ENCODE peak calls at places on chromosomes 1 and 21, in four cellular contexts. One of them, this sample, is unnamed.

GRCh38 chr21:38858429-38859205 is 52.9 kb downstream of the ETS2 start:
- DNase-seq in CD4-positive, alpha-beta memory T cell: no peak
- DNase-seq in AG04450: no peak
- DNase-seq in SJCRH30: no peak
- DNase-seq in this sample: no peak

GRCh38 chr1:32953495-32953894 is 11.1 kb downstream of the RNF19B start:
- DNase-seq in CD4-positive, alpha-beta memory T cell: no peak
- DNase-seq in AG04450: no peak
- DNase-seq in SJCRH30: no peak
- DNase-seq in this sample: peak; percentile 91

GRCh38 chr1:182286761-182287160 is 104.8 kb downstream of the GLUL start:
- DNase-seq in CD4-positive, alpha-beta memory T cell: no peak
- DNase-seq in AG04450: no peak
- DNase-seq in SJCRH30: no peak
- DNase-seq in this sample: no peak

GRCh38 chr1:53057134-53057533 is 4.9 kb upstream of the PODN start:
- DNase-seq in CD4-positive, alpha-beta memory T cell: no peak
- DNase-seq in AG04450: no peak
- DNase-seq in SJCRH30: no peak
- DNase-seq in this sample: no peak

GRCh38 chr1:210264521-210265380 is 32.2 kb downstream of the SERTAD4 start:
- DNase-seq in CD4-positive, alpha-beta memory T cell: no peak
- DNase-seq in AG04450: no peak
- DNase-seq in SJCRH30: no peak
- DNase-seq in this sample: no peak

GRCh38 chr1:231929311-231929710 is 302.7 kb downstream of the DISC1 start:
- DNase-seq in CD4-positive, alpha-beta memory T cell: no peak
- DNase-seq in AG04450: no peak
- DNase-seq in SJCRH30: no peak
- DNase-seq in this sample: peak; percentile 96

GRCh38 chr1:118223426-118223825 is 38.4 kb upstream of the SPAG17 start:
- DNase-seq in CD4-positive, alpha-beta memory T cell: no peak
- DNase-seq in AG04450: no peak
- DNase-seq in SJCRH30: peak; percentile 86
- DNase-seq in this sample: no peak

GRCh38 chr1:21573971-21574458 is 64.8 kb downstream of the ALPL start:
- DNase-seq in CD4-positive, alpha-beta memory T cell: no peak
- DNase-seq in AG04450: no peak
- DNase-seq in SJCRH30: peak; percentile 86
- DNase-seq in this sample: peak; percentile 72

GRCh38 chr1:81998165-81998564 is 197.4 kb downstream of the ADGRL2 start:
- DNase-seq in CD4-positive, alpha-beta memory T cell: no peak
- DNase-seq in AG04450: no peak
- DNase-seq in SJCRH30: no peak
- DNase-seq in this sample: no peak

GRCh38 chr1:227910506-227910905 is 37.2 kb downstream of the WNT9A start:
- DNase-seq in CD4-positive, alpha-beta memory T cell: no peak
- DNase-seq in AG04450: no peak
- DNase-seq in SJCRH30: no peak
- DNase-seq in this sample: no peak

GRCh38 chr21:39184050-39184980 is 1.1 kb upstream of the PSMG1 start:
- DNase-seq in CD4-positive, alpha-beta memory T cell: no peak
- DNase-seq in AG04450: no peak
- DNase-seq in SJCRH30: no peak
- DNase-seq in this sample: no peak

GRCh38 chr1:221035680-221036153 is 156.5 kb downstream of the HLX start:
- DNase-seq in CD4-positive, alpha-beta memory T cell: no peak
- DNase-seq in AG04450: no peak
- DNase-seq in SJCRH30: peak; percentile 46
- DNase-seq in this sample: peak; percentile 74

GRCh38 chr1:186577201-186577600 is 103.0 kb downstream of the PTGS2 start:
- DNase-seq in CD4-positive, alpha-beta memory T cell: no peak
- DNase-seq in AG04450: no peak
- DNase-seq in SJCRH30: no peak
- DNase-seq in this sample: peak; percentile 66

GRCh38 chr21:28089599-28090421 is 902.9 kb downstream of the LTN1 start:
- DNase-seq in CD4-positive, alpha-beta memory T cell: no peak
- DNase-seq in AG04450: no peak
- DNase-seq in SJCRH30: no peak
- DNase-seq in this sample: no peak

GRCh38 chr1:41456847-41457540 is 27.5 kb downstream of the EDN2 start:
- DNase-seq in CD4-positive, alpha-beta memory T cell: no peak
- DNase-seq in AG04450: no peak
- DNase-seq in SJCRH30: no peak
- DNase-seq in this sample: no peak

GRCh38 chr1:24541711-24542346 is 14.1 kb upstream of the NCMAP start:
- DNase-seq in CD4-positive, alpha-beta memory T cell: no peak
- DNase-seq in AG04450: no peak
- DNase-seq in SJCRH30: no peak
- DNase-seq in this sample: no peak

GRCh38 chr1:172254521-172255222 is 165.8 kb upstream of the C1orf105 start:
- DNase-seq in CD4-positive, alpha-beta memory T cell: no peak
- DNase-seq in AG04450: peak; percentile 46
- DNase-seq in SJCRH30: no peak
- DNase-seq in this sample: peak; percentile 85

GRCh38 chr1:164718821-164719220 is 159.8 kb downstream of the PBX1 start:
- DNase-seq in CD4-positive, alpha-beta memory T cell: no peak
- DNase-seq in AG04450: no peak
- DNase-seq in SJCRH30: no peak
- DNase-seq in this sample: no peak

GRCh38 chr1:64396817-64397216 is 73.1 kb upstream of the CACHD1 start:
- DNase-seq in CD4-positive, alpha-beta memory T cell: no peak
- DNase-seq in AG04450: no peak
- DNase-seq in SJCRH30: no peak
- DNase-seq in this sample: no peak

GRCh38 chr1:1304331-1305299 is 3.1 kb downstream of the ACAP3 start:
- DNase-seq in CD4-positive, alpha-beta memory T cell: no peak
- DNase-seq in AG04450: peak; percentile 65
- DNase-seq in SJCRH30: peak; percentile 96
- DNase-seq in this sample: peak; percentile 68

GRCh38 chr1:154502066-154502741 is at the start of the genes SHE and TDRD10:
- DNase-seq in CD4-positive, alpha-beta memory T cell: no peak
- DNase-seq in AG04450: no peak
- DNase-seq in SJCRH30: no peak
- DNase-seq in this sample: no peak

GRCh38 chr1:223022641-223023473 is 120.2 kb downstream of the TLR5 start:
- DNase-seq in CD4-positive, alpha-beta memory T cell: no peak
- DNase-seq in AG04450: no peak
- DNase-seq in SJCRH30: peak; percentile 99
- DNase-seq in this sample: no peak

GRCh38 chr1:179706339-179706941 is 36.7 kb upstream of the FAM163A start:
- DNase-seq in CD4-positive, alpha-beta memory T cell: peak; percentile 66
- DNase-seq in AG04450: peak; percentile 38
- DNase-seq in SJCRH30: peak; percentile 40
- DNase-seq in this sample: peak; percentile 32

GRCh38 chr1:49225464-49225863 is 448.8 kb upstream of the BEND5 start:
- DNase-seq in CD4-positive, alpha-beta memory T cell: no peak
- DNase-seq in AG04450: no peak
- DNase-seq in SJCRH30: no peak
- DNase-seq in this sample: no peak

GRCh38 chr1:223403184-223403815 is 10.1 kb downstream of the CCDC185 start:
- DNase-seq in CD4-positive, alpha-beta memory T cell: no peak
- DNase-seq in AG04450: no peak
- DNase-seq in SJCRH30: no peak
- DNase-seq in this sample: peak; percentile 19

GRCh38 chr1:31782766-31783410 is 18.7 kb upstream of the ADGRB2 start:
- DNase-seq in CD4-positive, alpha-beta memory T cell: no peak
- DNase-seq in AG04450: no peak
- DNase-seq in SJCRH30: no peak
- DNase-seq in this sample: no peak

GRCh38 chr21:37496972-37497371 is 130.4 kb downstream of the DYRK1A start:
- DNase-seq in CD4-positive, alpha-beta memory T cell: no peak
- DNase-seq in AG04450: no peak
- DNase-seq in SJCRH30: no peak
- DNase-seq in this sample: no peak

GRCh38 chr1:237562247-237562823 is 328.4 kb downstream of the ZP4 start:
- DNase-seq in CD4-positive, alpha-beta memory T cell: peak; percentile 39
- DNase-seq in AG04450: peak; percentile 3
- DNase-seq in SJCRH30: no peak
- DNase-seq in this sample: peak; percentile 66

GRCh38 chr21:41953249-41953830 is 478 bp downstream of the C2CD2 start:
- DNase-seq in CD4-positive, alpha-beta memory T cell: no peak
- DNase-seq in AG04450: no peak
- DNase-seq in SJCRH30: peak; percentile 25
- DNase-seq in this sample: peak; percentile 31

GRCh38 chr1:221212926-221213325 is 333.7 kb downstream of the HLX start:
- DNase-seq in CD4-positive, alpha-beta memory T cell: no peak
- DNase-seq in AG04450: no peak
- DNase-seq in SJCRH30: no peak
- DNase-seq in this sample: no peak

GRCh38 chr1:235821361-235821981 is 45.2 kb downstream of the LYST start:
- DNase-seq in CD4-positive, alpha-beta memory T cell: no peak
- DNase-seq in AG04450: peak; percentile 66
- DNase-seq in SJCRH30: no peak
- DNase-seq in this sample: peak; percentile 19

GRCh38 chr1:24195146-24195545 is 8.1 kb upstream of the IFNLR1 start:
- DNase-seq in CD4-positive, alpha-beta memory T cell: no peak
- DNase-seq in AG04450: no peak
- DNase-seq in SJCRH30: no peak
- DNase-seq in this sample: peak; percentile 58

GRCh38 chr1:210754931-210755670 is 378.8 kb downstream of the KCNH1 start:
- DNase-seq in CD4-positive, alpha-beta memory T cell: no peak
- DNase-seq in AG04450: no peak
- DNase-seq in SJCRH30: peak; percentile 19
- DNase-seq in this sample: no peak

GRCh38 chr1:12434174-12434573 is 183.8 kb downstream of the DHRS3 start:
- DNase-seq in CD4-positive, alpha-beta memory T cell: peak; percentile 41
- DNase-seq in AG04450: no peak
- DNase-seq in SJCRH30: peak; percentile 53
- DNase-seq in this sample: peak; percentile 90

GRCh38 chr21:26130249-26130896 is 40.2 kb downstream of the APP start:
- DNase-seq in CD4-positive, alpha-beta memory T cell: no peak
- DNase-seq in AG04450: no peak
- DNase-seq in SJCRH30: no peak
- DNase-seq in this sample: peak; percentile 34

GRCh38 chr21:31476551-31477120 is 132.6 kb upstream of the TIAM1 start:
- DNase-seq in CD4-positive, alpha-beta memory T cell: no peak
- DNase-seq in AG04450: no peak
- DNase-seq in SJCRH30: no peak
- DNase-seq in this sample: no peak

GRCh38 chr1:225469051-225469450 is 41.2 kb upstream of the LBR start:
- DNase-seq in CD4-positive, alpha-beta memory T cell: no peak
- DNase-seq in AG04450: no peak
- DNase-seq in SJCRH30: no peak
- DNase-seq in this sample: no peak

GRCh38 chr1:8699679-8700078 is 117.8 kb downstream of the RERE start:
- DNase-seq in CD4-positive, alpha-beta memory T cell: no peak
- DNase-seq in AG04450: no peak
- DNase-seq in SJCRH30: no peak
- DNase-seq in this sample: no peak
- H3K27ac ChIP-seq in CD4-positive, alpha-beta memory T cell: no peak overlapping the region
- H3K27ac ChIP-seq in AG04450: no peak overlapping the region
- H3K27ac ChIP-seq in SJCRH30: no peak overlapping the region
- H3K27ac ChIP-seq in this sample: no peak overlapping the region

DNA sequence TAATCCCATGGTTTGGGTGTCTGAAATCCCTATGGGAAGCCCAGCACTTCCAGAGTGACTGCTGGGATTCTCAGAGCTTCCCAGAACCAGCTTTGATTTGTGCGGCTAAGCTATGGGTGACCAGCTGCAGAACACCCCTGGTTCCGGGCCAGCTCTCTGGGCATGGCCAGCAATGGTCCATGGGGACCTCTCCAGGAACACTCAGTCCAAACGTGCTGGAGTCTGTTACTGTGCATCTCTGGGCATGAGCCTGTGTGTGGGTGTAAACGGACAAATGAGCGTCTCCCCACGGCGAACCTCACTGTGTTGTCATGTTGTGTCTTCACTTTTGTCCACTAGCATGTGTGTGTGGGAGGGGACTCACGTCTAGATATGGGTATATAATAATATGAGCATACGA is 54.4 kb downstream of the MAB21L3 start:
- DNase-seq in CD4-positive, alpha-beta memory T cell: no peak
- DNase-seq in AG04450: no peak
- DNase-seq in SJCRH30: no peak
- DNase-seq in this sample: no peak
- H3K27ac ChIP-seq in CD4-positive, alpha-beta memory T cell: no peak overlapping the region
- H3K27ac ChIP-seq in AG04450: no peak overlapping the region
- H3K27ac ChIP-seq in SJCRH30: no peak overlapping the region
- H3K27ac ChIP-seq in this sample: no peak overlapping the region

GRCh38 chr1:185435696-185436379 is 118.8 kb upstream of the IVNS1ABP start:
- DNase-seq in CD4-positive, alpha-beta memory T cell: no peak
- DNase-seq in AG04450: no peak
- DNase-seq in SJCRH30: no peak
- DNase-seq in this sample: no peak
- H3K27ac ChIP-seq in CD4-positive, alpha-beta memory T cell: no peak overlapping the region
- H3K27ac ChIP-seq in AG04450: no peak overlapping the region
- H3K27ac ChIP-seq in SJCRH30: no peak overlapping the region
- H3K27ac ChIP-seq in this sample: no peak overlapping the region

GRCh38 chr1:17122449-17123194 is 3.4 kb upstream of the PADI2 start:
- DNase-seq in CD4-positive, alpha-beta memory T cell: no peak
- DNase-seq in AG04450: peak; percentile 42
- DNase-seq in SJCRH30: peak; percentile 49
- DNase-seq in this sample: no peak
- H3K27ac ChIP-seq in CD4-positive, alpha-beta memory T cell: no peak overlapping the region
- H3K27ac ChIP-seq in AG04450: peak overlapping the region; percentile 11
- H3K27ac ChIP-seq in SJCRH30: peak overlapping the region; percentile 76
- H3K27ac ChIP-seq in this sample: no peak overlapping the region